ENCODE peak calls at places on chromosomes 11 and 22, in five cellular contexts. E is heart left ventricle, T is lower leg skin, S is A549, F is stomach. P is an unnamed sample.
A peak's percentile ranks its signal among the peaks of the same experiment; 100 is the strongest.

GRCh38 chr11:32829680-32830412 is at the start of gene PRRG4:
- DNase-seq in E (peak; percentile 50), T (peak; percentile 93), S (no peak), F (peak; percentile 85), P (peak; percentile 31)

GRCh38 chr11:57353461-57354251 is 15.5 kb downstream of the P2RX3 start:
- DNase-seq in E (no peak), T (no peak), S (no peak), F (no peak), P (no peak)

GRCh38 chr22:44247923-44248892 is 64.5 kb downstream of the SHISAL1 start:
- DNase-seq in E (no peak), T (peak; percentile 75), S (no peak), F (peak; percentile 17), P (no peak)

GRCh38 chr22:48423481-48423901 is 1404.2 kb downstream of the BRD1 start:
- DNase-seq in E (no peak), T (no peak), S (no peak), F (no peak), P (no peak)

GRCh38 chr11:9535189-9535781 is 38.2 kb upstream of the WEE1 start:
- DNase-seq in E (peak; percentile 66), T (peak; percentile 96), S (no peak), F (peak; percentile 70), P (peak; percentile 76)

GRCh38 chr11:64391839-64392238 is 32.9 kb downstream of the RPS6KA4 start:
- DNase-seq in E (no peak), T (no peak), S (no peak), F (no peak), P (no peak)

GRCh38 chr22:19764636-19765476 is 4.3 kb downstream of the TBX1 start:
- DNase-seq in E (no peak), T (no peak), S (no peak), F (no peak), P (no peak)

GRCh38 chr22:48414662-48415061 is 1413.0 kb downstream of the BRD1 start:
- DNase-seq in E (no peak), T (no peak), S (no peak), F (no peak), P (no peak)

GRCh38 chr11:74984070-74984469 is 4.7 kb upstream of the NEU3 start:
- DNase-seq in E (no peak), T (no peak), S (no peak), F (no peak), P (no peak)
- TF ChIP-seq POLR2A in E (no peak), T (no peak), S (no peak), F (no peak), P (no peak)

DNA sequence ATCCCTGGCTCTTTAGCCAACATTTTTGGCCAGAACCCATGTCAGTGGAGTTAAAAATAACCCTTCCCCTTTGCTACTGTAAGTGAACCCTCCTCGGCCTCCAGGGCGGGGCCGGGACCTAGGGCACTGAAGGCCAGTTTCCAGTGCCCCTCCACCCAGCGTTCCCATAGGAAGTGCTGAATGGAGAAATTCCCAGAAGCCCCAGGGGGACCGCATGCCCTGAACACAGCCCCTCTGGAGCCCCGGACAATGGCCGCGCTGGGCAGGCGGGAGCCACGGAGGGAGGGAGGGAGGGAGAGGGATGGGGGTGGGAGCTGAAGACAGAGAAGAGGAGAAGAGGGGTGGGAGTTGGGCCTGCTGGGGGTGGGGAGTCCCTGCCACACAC is 11.1 kb downstream of the PDGFB start:
- DNase-seq in E (peak; percentile 73), T (no peak), S (no peak), F (no peak), P (no peak)
- TF ChIP-seq POLR2A in E (no peak), T (no peak), S (no peak), F (no peak), P (no peak)

GRCh38 chr22:22027955-22028354 is 45.4 kb upstream of the TOP3B start:
- DNase-seq in E (no peak), T (no peak), S (no peak), F (no peak), P (no peak)

GRCh38 chr22:22026157-22026831 is 43.7 kb upstream of the TOP3B start:
- DNase-seq in E (no peak), T (no peak), S (no peak), F (no peak), P (no peak)

GRCh38 chr22:22023581-22024137 is 41.1 kb upstream of the TOP3B start:
- DNase-seq in E (no peak), T (no peak), S (no peak), F (no peak), P (no peak)

GRCh38 chr22:22024440-22024839 is 41.9 kb upstream of the TOP3B start:
- DNase-seq in E (no peak), T (no peak), S (no peak), F (no peak), P (no peak)

GRCh38 chr22:22025320-22026156 is 43.0 kb upstream of the TOP3B start:
- DNase-seq in E (no peak), T (no peak), S (no peak), F (no peak), P (no peak)
- TF ChIP-seq POLR2A in E (no peak), T (no peak), S (no peak), F (no peak), P (no peak)

GRCh38 chr11:35006389-35007128 is 90.1 kb downstream of the PDHX start:
- DNase-seq in E (no peak), T (no peak), S (no peak), F (no peak), P (no peak)
- TF ChIP-seq POLR2A in E (no peak), T (no peak), S (no peak), F (no peak), P (no peak)

GRCh38 chr11:74933765-74934164 is 15.1 kb downstream of the XRRA1 start:
- DNase-seq in E (no peak), T (no peak), S (no peak), F (no peak), P (no peak)

GRCh38 chr11:74936976-74937375 is 11.9 kb downstream of the XRRA1 start:
- DNase-seq in E (no peak), T (no peak), S (no peak), F (no peak), P (no peak)

GRCh38 chr11:74937696-74938475 is 11.0 kb downstream of the XRRA1 start:
- DNase-seq in E (no peak), T (no peak), S (no peak), F (no peak), P (no peak)

GRCh38 chr11:74935285-74935684 is 13.6 kb downstream of the XRRA1 start:
- DNase-seq in E (no peak), T (no peak), S (no peak), F (no peak), P (no peak)

GRCh38 chr11:74936087-74936486 is 12.8 kb downstream of the XRRA1 start:
- DNase-seq in E (no peak), T (no peak), S (no peak), F (no peak), P (no peak)
- TF ChIP-seq POLR2A in E (no peak), T (no peak), S (no peak), F (no peak), P (no peak)

P was measured in testis.